ENCODE peak calls at places on chromosomes 1 and 21, in five cellular contexts. W, I, T, L and F are unnamed samples. For H3K4me1, the result is how much of the 10 kb centered on the place peaks cover.

GRCh38 chr1:3740752-3741151 is 11.5 kb upstream of the CCDC27 start:
- DNase-seq in I (no peak), T (no peak), W (peak), L (no peak), F (no peak)

GRCh38 chr1:223776826-223777454 is 64.6 kb downstream of the CAPN2 start:
- DNase-seq in W (no peak), I (no peak), T (no peak), L (peak), F (no peak)

GRCh38 chr21:44548381-44548780 is 2.9 kb downstream of the KRTAP10-2 start:
- DNase-seq in I (no peak), W (no peak), L (no peak), T (no peak), F (no peak)

GRCh38 chr1:240149488-240150094 is 57.9 kb downstream of the FMN2 start:
- DNase-seq in L (peak), I (no peak), T (no peak), W (no peak), F (no peak)

GRCh38 chr1:205933672-205934618 is 9.3 kb downstream of the SLC26A9 start:
- DNase-seq in I (peak), L (peak), T (no peak), W (peak), F (no peak)

GRCh38 chr1:221371671-221372070 is 370.2 kb downstream of the DUSP10 start:
- DNase-seq in I (no peak), T (no peak), W (no peak), L (no peak), F (no peak)

GRCh38 chr1:12454406-12455391 is 163.3 kb downstream of the DHRS3 start:
- DNase-seq in L (peak), I (peak), W (peak), T (no peak), F (no peak)

GRCh38 chr1:6082430-6082971 is 36.8 kb downstream of the KCNAB2 start:
- DNase-seq in L (peak), T (no peak), W (peak), I (no peak), F (no peak)

GRCh38 chr1:84573481-84573966 is 716 bp downstream of the CTBS start:
- DNase-seq in T (no peak), W (no peak), I (no peak), L (peak), F (no peak)

GRCh38 chr1:66758247-66758755 is 6.0 kb downstream of the DYNLT5 start:
- DNase-seq in T (no peak), W (no peak), L (peak), I (no peak), F (no peak)

GRCh38 chr1:26357121-26357602 is 3.2 kb upstream of the CRYBG2 start:
- DNase-seq in L (no peak), I (peak), T (no peak), W (no peak), F (no peak)
- H3K4me1 ChIP-seq in L (under half), I (half or more), T (under half), W (under half), F (under half)

GRCh38 chr1:159173303-159173702 is 1.9 kb downstream of the CADM3 start:
- DNase-seq in W (no peak), T (no peak), I (no peak), L (no peak), F (no peak)
- H3K4me3 ChIP-seq in W (no peak), T (no peak), I (no peak), L (no peak), F (no peak)

DNA sequence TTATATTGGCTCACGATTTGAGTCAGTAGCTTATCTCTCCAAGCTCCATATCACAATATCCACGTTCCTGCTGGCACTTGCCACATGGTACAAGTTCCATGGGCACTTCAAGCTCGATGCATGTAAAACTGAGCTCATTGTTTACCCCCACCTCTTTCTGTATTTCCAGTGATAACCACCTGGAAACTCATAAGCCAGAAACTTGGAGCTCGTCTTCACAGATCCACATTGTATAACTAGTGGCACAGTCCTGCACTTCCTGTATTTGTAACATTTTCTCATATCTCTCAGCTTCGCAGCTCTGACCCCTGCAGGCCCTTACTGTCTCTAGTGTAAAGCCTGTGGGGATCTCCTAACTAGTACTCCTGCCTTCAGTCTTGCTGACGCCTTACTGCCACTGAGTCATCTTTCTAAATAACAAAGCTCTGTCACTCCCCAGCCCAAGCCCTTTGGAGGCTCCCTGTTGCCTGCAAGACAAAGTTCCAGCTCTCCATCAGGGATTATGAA is 6.5 kb upstream of the C2CD4D start:
- DNase-seq in W (no peak), T (no peak), L (peak), I (peak), F (no peak)
- H3K4me1 ChIP-seq in W (under half), T (under half), L (under half), I (under half), F (under half)

GRCh38 chr21:37237346-37237745 is 29.8 kb downstream of the VPS26C start:
- DNase-seq in W (no peak), L (no peak), I (no peak), T (no peak), F (no peak)
- H3K4me3 ChIP-seq in W (no peak), L (no peak), I (no peak), T (no peak), F (no peak)

GRCh38 chr1:1063945-1064831 is 9.9 kb downstream of the RNF223 start:
- DNase-seq in I (peak), W (peak), T (peak), L (peak), F (peak)
- H3K4me1 ChIP-seq in I (under half), W (under half), T (under half), L (under half), F (under half)

GRCh38 chr1:77636864-77637263 is 45.6 kb downstream of the ZZZ3 start:
- DNase-seq in W (no peak), T (no peak), L (no peak), I (no peak), F (no peak)

GRCh38 chr1:77642941-77643340 is 39.5 kb downstream of the ZZZ3 start:
- DNase-seq in I (no peak), W (no peak), L (no peak), T (no peak), F (no peak)

GRCh38 chr1:77639056-77639455 is 43.4 kb downstream of the ZZZ3 start:
- DNase-seq in W (no peak), L (peak), I (peak), T (no peak), F (no peak)

GRCh38 chr1:77642196-77642595 is 40.3 kb downstream of the ZZZ3 start:
- DNase-seq in W (no peak), T (no peak), I (no peak), L (peak), F (no peak)

GRCh38 chr1:77639557-77640069 is 42.8 kb downstream of the ZZZ3 start:
- DNase-seq in W (no peak), L (no peak), I (no peak), T (no peak), F (no peak)
- H3K4me3 ChIP-seq in W (no peak), L (no peak), I (no peak), T (no peak), F (no peak)

GRCh38 chr1:21280482-21280881 is 9.8 kb downstream of the ECE1 start:
- DNase-seq in L (no peak), W (no peak), T (no peak), I (no peak), F (no peak)
- H3K4me1 ChIP-seq in L (under half), W (under half), T (under half), I (under half), F (under half)